ENCODE peak calls at places on chromosomes 2 and 18, in eight cellular contexts. U, G, X, Z, K, F, L and T are unnamed samples.

GRCh38 chr18:22558945-22559385 is 141.2 kb upstream of the CTAGE1 start:
- DNase-seq in U (peak), G (peak), X (peak), Z (peak), K (peak), F (peak), L (no peak), T (peak)

GRCh38 chr2:40286721-40287120 is 165.2 kb downstream of the SLC8A1 start:
- DNase-seq in U (no peak), G (no peak), X (no peak), Z (no peak), K (no peak), F (no peak), L (no peak), T (no peak)

GRCh38 chr2:2797797-2798196 is 466.7 kb upstream of the MYT1L start:
- DNase-seq in U (no peak), G (no peak), X (no peak), Z (no peak), K (no peak), F (no peak), L (no peak), T (no peak)

GRCh38 chr2:216695401-216695821 is at the start of gene IGFBP5:
- DNase-seq in U (peak), G (peak), X (no peak), Z (peak), K (peak), F (peak), L (peak), T (peak)

GRCh38 chr18:317618-318017 is 49.8 kb upstream of the THOC1 start:
- DNase-seq in U (no peak), G (no peak), X (no peak), Z (no peak), K (no peak), F (no peak), L (no peak), T (no peak)

GRCh38 chr18:6661692-6662415 is 67.7 kb upstream of the ARHGAP28 start:
- DNase-seq in U (no peak), G (no peak), X (no peak), Z (no peak), K (no peak), F (no peak), L (no peak), T (no peak)

GRCh38 chr18:21090680-21091079 is 20.9 kb downstream of the ROCK1 start:
- DNase-seq in U (no peak), G (no peak), X (no peak), Z (no peak), K (no peak), F (no peak), L (no peak), T (no peak)

GRCh38 chr2:147543056-147543455 is 301.8 kb upstream of the ACVR2A start:
- DNase-seq in U (no peak), G (peak), X (no peak), Z (no peak), K (no peak), F (peak), L (no peak), T (no peak)

GRCh38 chr18:21502661-21503060 is 97.8 kb downstream of the ESCO1 start:
- DNase-seq in U (no peak), G (no peak), X (no peak), Z (no peak), K (no peak), F (no peak), L (no peak), T (no peak)

GRCh38 chr2:893311-893710 is 57.3 kb upstream of the SNTG2 start:
- DNase-seq in U (no peak), G (no peak), X (no peak), Z (no peak), K (no peak), F (no peak), L (no peak), T (no peak)

GRCh38 chr18:59961086-59961485 is 61.3 kb downstream of the PMAIP1 start:
- DNase-seq in U (peak), G (no peak), X (no peak), Z (no peak), K (no peak), F (no peak), L (no peak), T (no peak)

GRCh38 chr2:26609133-26609532 is 32.0 kb downstream of the CIB4 start:
- DNase-seq in U (no peak), G (no peak), X (no peak), Z (no peak), K (no peak), F (no peak), L (no peak), T (peak)

GRCh38 chr2:3429068-3429610 is 49.6 kb downstream of the TRAPPC12 start:
- DNase-seq in U (no peak), G (peak), X (no peak), Z (no peak), K (no peak), F (peak), L (no peak), T (no peak)

GRCh38 chr2:109172556-109173105 is 43.6 kb downstream of the SH3RF3 start:
- DNase-seq in U (no peak), G (peak), X (no peak), Z (no peak), K (no peak), F (peak), L (no peak), T (no peak)

GRCh38 chr2:38602136-38602731 is 494 bp downstream of the HNRNPLL start:
- DNase-seq in U (peak), G (no peak), X (no peak), Z (no peak), K (peak), F (no peak), L (peak), T (peak)

GRCh38 chr2:41900299-41900698 is 147.5 kb upstream of the PKDCC start:
- DNase-seq in U (no peak), G (no peak), X (no peak), Z (no peak), K (no peak), F (no peak), L (no peak), T (no peak)

GRCh38 chr18:22691988-22692710 is 241.0 kb upstream of the RBBP8 start:
- DNase-seq in U (no peak), G (peak), X (no peak), Z (peak), K (no peak), F (peak), L (no peak), T (no peak)

DNA sequence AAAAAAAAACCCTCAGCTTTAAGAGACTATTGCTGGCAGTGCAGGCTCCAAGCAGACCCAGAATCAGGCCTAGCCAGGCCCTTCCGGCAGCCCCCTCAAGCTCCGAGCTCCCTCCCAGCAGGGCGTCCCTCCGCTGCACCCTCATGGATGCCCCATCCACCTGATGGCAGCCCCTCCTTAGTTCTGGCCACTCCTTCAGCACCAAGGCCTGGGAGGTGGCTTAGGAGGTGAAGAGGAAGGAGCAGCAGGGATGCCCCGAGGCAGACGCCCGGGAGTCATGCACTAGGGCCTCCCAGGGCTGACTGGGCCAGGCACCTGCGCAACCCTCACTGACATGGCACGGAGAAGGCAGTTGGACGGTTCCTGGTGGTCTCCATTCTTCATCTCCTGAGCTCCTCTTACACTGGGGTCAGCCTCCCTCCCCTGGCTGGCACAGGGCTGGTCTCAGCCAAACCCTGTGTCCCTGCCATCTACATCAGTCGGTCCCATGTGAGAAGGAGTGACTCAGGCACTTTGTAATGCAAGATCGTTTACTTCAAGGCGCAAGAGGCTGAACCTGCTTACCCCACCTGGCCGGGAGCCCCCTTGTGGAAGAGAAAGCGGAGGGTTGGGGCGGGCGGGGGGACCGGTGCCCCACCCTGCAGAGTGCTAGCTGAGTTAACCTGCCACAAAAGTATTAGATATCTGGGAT is 53.5 kb upstream of the ID2 start:
- DNase-seq in U (no peak), G (peak), X (no peak), Z (no peak), K (peak), F (no peak), L (no peak), T (no peak)
- TF ChIP-seq CTCF in U (no peak), G (no peak), X (no peak), Z (no peak), K (no peak), F (no peak), L (no peak), T (no peak)

GRCh38 chr2:173648816-173649215 is 294.1 kb downstream of the CDCA7 start:
- DNase-seq in U (no peak), G (no peak), X (no peak), Z (no peak), K (no peak), F (no peak), L (no peak), T (no peak)
- TF ChIP-seq CTCF in U (no peak), G (no peak), X (no peak), Z (no peak), K (no peak), F (no peak), L (no peak), T (no peak)

GRCh38 chr2:105179469-105180372 is 61.8 kb upstream of the GPR45 start:
- DNase-seq in U (peak), G (peak), X (peak), Z (peak), K (peak), F (peak), L (no peak), T (no peak)
- TF ChIP-seq CTCF in U (peak), G (peak), X (no peak), Z (peak), K (peak), F (peak), L (no peak), T (peak)

GRCh38 chr2:49772299-49772970 is 618.1 kb upstream of the FSHR start:
- DNase-seq in U (no peak), G (no peak), X (no peak), Z (no peak), K (no peak), F (no peak), L (no peak), T (no peak)
- TF ChIP-seq CTCF in U (no peak), G (no peak), X (no peak), Z (no peak), K (no peak), F (no peak), L (no peak), T (no peak)

DNA sequence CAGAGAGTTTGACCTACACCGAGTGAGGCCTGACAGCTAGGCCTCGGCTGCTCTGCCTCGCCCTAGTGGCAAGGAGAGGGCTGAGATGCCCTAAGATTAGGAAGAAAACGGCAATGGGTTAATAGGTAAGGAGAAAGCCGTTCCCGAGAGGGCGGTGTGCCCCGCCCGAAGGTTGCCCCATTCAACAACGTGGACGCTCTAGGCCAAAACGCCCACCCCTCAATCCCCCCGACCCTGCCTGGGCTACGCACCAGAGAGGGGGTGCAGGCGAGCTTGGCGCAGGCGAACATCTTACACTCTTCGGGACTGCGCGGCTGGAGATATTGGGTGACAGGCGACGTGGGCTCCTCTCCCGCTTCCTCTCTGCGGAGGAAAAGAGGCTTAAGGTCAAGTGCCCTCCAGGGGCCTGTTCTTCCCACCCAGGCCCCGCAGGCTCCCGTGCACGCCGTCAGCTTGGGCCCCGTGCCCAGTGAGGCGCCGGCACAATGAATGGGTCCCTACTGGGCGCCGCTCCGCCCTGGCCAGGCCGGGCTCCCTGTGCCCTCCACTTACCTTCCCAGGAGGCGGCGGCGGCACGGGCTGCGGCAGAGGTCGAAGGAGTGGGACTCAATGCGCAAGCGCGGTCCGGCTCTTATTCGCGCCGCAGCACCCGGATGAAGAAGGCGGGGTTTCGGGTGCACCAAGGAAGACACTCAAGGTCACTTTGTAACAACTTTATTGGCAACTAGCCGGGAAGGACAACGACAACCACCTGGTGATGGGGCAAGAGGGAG is at the start of gene ATP5MC3:
- DNase-seq in U (peak), G (peak), X (peak), Z (peak), K (peak), F (peak), L (peak), T (peak)
- TF ChIP-seq CTCF in U (no peak), G (peak), X (peak), Z (peak), K (no peak), F (no peak), L (no peak), T (peak)

DNA sequence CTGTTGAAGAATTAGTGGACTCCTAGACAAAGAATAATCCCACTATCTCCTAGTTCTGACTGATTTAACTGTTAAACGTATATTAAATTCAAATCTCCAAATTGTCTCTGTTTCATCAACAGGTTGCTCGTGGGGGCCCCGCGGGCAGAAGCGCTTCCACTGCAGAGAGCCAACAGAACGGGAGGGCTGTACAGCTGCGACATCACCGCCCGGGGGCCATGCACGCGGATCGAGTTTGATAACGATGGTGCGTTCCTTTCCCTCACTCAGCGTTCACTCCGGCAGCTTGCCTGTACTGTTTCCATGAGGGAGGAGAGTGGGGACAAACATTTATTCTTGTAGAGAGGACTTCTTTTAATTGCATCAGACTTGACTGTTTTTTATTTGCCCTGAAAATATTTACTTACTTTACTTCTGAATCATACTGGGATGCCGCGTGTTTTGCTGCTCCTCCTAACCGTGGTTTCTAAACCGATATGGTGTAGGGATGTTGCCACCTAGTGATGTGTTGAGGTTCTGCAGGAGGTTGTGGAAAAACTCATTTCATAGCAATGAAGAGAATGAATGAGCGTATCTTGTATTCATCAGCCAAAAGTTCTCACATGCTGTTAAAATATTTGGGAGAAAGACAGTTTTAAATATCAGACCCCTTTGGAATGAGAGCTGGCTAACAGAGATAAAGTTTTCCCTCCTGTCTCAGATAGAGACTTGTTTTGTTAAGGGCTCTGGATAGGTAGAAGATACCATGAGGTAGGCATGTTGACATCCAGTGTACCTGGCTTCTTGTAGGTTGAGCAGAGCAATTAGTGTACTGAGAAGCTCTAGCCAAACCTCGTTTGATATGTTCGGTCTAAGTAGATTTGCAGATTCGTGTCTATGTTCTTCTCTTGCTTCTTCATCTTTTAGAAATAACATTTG is 38.3 kb downstream of the ITGA6 start:
- DNase-seq in U (peak), G (peak), X (peak), Z (peak), K (peak), F (peak), L (peak), T (no peak)
- TF ChIP-seq CTCF in U (peak), G (peak), X (peak), Z (peak), K (peak), F (peak), L (peak), T (peak)

DNA sequence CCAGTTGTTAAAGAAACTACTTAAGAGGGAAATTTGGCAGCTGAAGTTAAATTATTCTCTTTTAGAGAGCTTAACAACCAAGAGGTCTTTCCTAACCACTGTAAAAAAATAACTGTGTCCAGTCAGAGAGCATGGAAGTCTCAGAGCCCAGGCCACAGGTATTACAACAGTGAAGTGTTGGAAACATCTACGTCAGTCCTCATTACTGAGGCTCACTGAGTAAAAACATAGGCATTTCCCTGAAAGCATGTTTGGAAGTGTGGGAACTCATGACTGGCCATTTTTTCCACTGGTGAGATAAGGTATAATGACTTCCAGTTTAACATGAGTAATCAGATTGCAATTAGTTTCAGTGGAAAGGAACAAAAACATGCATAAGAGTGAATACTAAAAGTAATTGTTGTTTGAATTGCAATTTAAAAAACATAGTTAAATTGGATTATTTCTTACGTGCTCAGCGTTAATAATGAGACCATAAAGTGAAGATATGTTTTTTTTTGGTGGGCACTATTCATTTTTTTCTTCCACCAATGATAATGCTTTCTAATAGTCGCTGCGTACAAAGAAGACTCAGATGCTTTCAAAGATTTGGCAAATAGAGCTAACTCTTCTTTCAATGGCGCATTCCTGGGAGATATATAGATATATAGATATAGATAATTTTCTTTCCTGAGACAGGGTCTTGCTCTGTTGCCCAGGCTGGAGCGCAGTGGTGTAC is 60.8 kb downstream of the EFEMP1 start:
- DNase-seq in U (peak), G (peak), X (peak), Z (peak), K (no peak), F (peak), L (peak), T (no peak)
- TF ChIP-seq CTCF in U (no peak), G (no peak), X (no peak), Z (no peak), K (no peak), F (no peak), L (no peak), T (no peak)

DNA sequence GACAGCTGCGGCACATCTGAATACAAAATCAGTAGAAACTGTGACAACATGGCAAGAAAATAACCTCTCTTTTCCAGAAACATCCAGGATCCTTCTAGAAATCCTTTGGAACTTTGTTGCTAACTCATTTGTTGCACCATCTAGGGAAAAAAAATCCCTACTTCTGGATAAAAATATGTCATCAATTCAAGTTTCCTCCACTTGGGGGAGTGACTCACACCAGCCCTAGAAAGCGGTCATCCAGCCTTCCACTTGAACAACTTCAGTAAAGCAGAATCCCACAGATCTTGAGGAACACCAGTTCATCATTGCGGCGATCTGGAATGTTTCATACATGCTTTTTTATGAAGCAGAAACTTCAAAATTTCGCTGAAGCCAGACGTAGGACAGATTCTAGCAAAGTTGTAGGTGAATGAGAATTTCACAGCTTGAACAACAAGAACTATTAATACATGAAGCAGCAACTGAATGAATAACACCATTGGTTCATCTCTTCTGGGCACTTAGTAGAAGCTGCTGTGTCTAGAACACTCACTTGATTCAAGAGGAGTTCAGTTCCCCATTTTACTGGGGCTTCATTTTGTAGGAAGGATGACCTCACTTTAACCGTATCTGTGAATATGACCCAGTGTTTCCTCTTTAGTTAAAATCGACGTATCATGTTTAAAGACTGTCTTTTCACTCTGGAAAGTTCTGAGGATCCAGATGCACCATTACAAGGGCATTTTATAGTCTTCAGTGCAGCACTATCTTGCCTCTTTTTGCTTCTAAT is 48.0 kb downstream of the LRRTM1 start:
- DNase-seq in U (peak), G (peak), X (no peak), Z (no peak), K (no peak), F (no peak), L (no peak), T (no peak)
- TF ChIP-seq CTCF in U (peak), G (peak), X (peak), Z (no peak), K (no peak), F (peak), L (no peak), T (peak)

GRCh38 chr18:44824884-44825283 is 144.2 kb downstream of the SETBP1 start:
- DNase-seq in U (no peak), G (no peak), X (no peak), Z (no peak), K (no peak), F (no peak), L (no peak), T (no peak)
- TF ChIP-seq CTCF in U (no peak), G (no peak), X (no peak), Z (no peak), K (no peak), F (no peak), L (no peak), T (no peak)